ENCODE peak calls at places on chromosomes 4 and X, in nine cellular contexts. R is stimulated activated naive B cell treated with anti-CD40 and anti-IgM and Interleukin-4, amounts not matched to agents 10 μg/mL and 1 μg/mL and 100 μg/mL, for 72 hours; D is stimulated activated CD8-positive, alpha-beta memory T cell treated with anti-CD3 and anti-CD28 coated beads, Interleukin-12 subunit alpha, Interleukin-12 subunit beta, amount 100 ng/mL, for 4 hours; I is MM.1S; O is mesothelial cell of epicardium; T is D721Med; G is activated CD4-positive, alpha-beta T cell treated with anti-CD3 and anti-CD28 coated beads, Interleukin-2, amount 50 U/mL, for 24 hours; P is fibroblast of mammary gland; Q is NCI-H1436. E is an unnamed sample.

GRCh38 chr4:21728231-21728758 is 220.3 kb downstream of the KCNIP4 start:
- DNase-seq in I (no peak), D (no peak), O (no peak), R (no peak), Q (no peak), T (no peak), G (no peak), P (no peak), E (no peak)

GRCh38 chr4:88765729-88766128 is 68.1 kb upstream of the NAP1L5 start:
- DNase-seq in I (no peak), P (peak), T (no peak), Q (no peak), R (no peak), G (no peak), D (no peak), O (no peak), E (no peak)

GRCh38 chr4:121112530-121112929 is 40.2 kb upstream of the NDNF start:
- DNase-seq in Q (no peak), P (no peak), T (no peak), G (no peak), I (peak), D (no peak), O (no peak), R (no peak), E (no peak)

GRCh38 chr4:126223784-126224407 is 909.1 kb downstream of the FAT4 start:
- DNase-seq in G (no peak), Q (no peak), T (no peak), I (peak), P (peak), R (no peak), O (no peak), D (no peak), E (peak)

GRCh38 chrX:110321670-110322069 is 3.8 kb upstream of the AMMECR1 start:
- DNase-seq in I (no peak), R (no peak), Q (no peak), O (no peak), T (no peak), D (no peak), G (no peak), P (no peak), E (no peak)

GRCh38 chr4:128782875-128783614 is 26.5 kb upstream of the JADE1 start:
- DNase-seq in P (peak), T (no peak), R (no peak), G (no peak), D (no peak), I (no peak), Q (no peak), O (no peak), E (no peak)

GRCh38 chrX:18887177-18887820 is 96.6 kb downstream of the PHKA2 start:
- DNase-seq in G (no peak), P (no peak), T (no peak), R (no peak), I (no peak), D (no peak), Q (no peak), O (no peak), E (no peak)

GRCh38 chrX:13689519-13690211 is 737 bp downstream of the RAB9A start:
- DNase-seq in T (no peak), D (no peak), G (no peak), I (no peak), R (no peak), P (peak), Q (no peak), O (peak), E (peak)

GRCh38 chrX:1521459-1521956 is 15.5 kb downstream of the P2RY8 start:
- DNase-seq in P (no peak), D (no peak), O (no peak), R (peak), T (no peak), Q (no peak), I (peak), G (no peak), E (no peak)

GRCh38 chr4:181676546-181676945 is 566.7 kb upstream of the TENM3 start:
- DNase-seq in P (no peak), T (no peak), O (no peak), D (no peak), Q (no peak), G (no peak), R (no peak), I (no peak), E (no peak)

GRCh38 chrX:72685810-72686465 is 28.2 kb downstream of the PHKA1 start:
- DNase-seq in R (no peak), Q (no peak), T (no peak), G (no peak), I (no peak), O (no peak), P (peak), D (no peak), E (no peak)

GRCh38 chr4:90238141-90238540 is 110.9 kb downstream of the CCSER1 start:
- DNase-seq in G (no peak), O (no peak), I (no peak), P (no peak), D (no peak), Q (no peak), R (no peak), T (no peak), E (no peak)

GRCh38 chrX:44223150-44223549 is 120.3 kb downstream of the EFHC2 start:
- DNase-seq in G (no peak), O (no peak), I (no peak), T (no peak), P (peak), D (no peak), Q (no peak), R (no peak), E (no peak)

GRCh38 chrX:130378008-130378669 is 7.3 kb downstream of the GPR119 start:
- DNase-seq in O (no peak), P (no peak), Q (peak), G (no peak), R (no peak), T (no peak), D (no peak), I (no peak), E (peak)

GRCh38 chrX:48676893-48677270 is 6.7 kb upstream of the WAS start:
- DNase-seq in I (peak), R (no peak), Q (no peak), D (no peak), T (no peak), O (no peak), P (no peak), G (no peak), E (no peak)